ENCODE peak calls at places on chromosomes 3 and 15, in six cellular contexts. One of them, this sample, is unnamed. For H3K36me3 and H3K27me3, the result is how much of the 10 kb centered on the place peaks cover.

GRCh38 chr3:50574280-50574831 is 5.0 kb downstream of the HEMK1 start:
- DNase-seq in mammary epithelial cell: no peak
- DNase-seq in hepatocyte: no peak
- DNase-seq in K562: peak
- DNase-seq in H1: no peak
- DNase-seq in fibroblast of lung: no peak
- DNase-seq in this sample: peak

GRCh38 chr3:192188218-192188835 is 539.0 kb downstream of the FGF12 start:
- DNase-seq in mammary epithelial cell: peak
- DNase-seq in hepatocyte: peak
- DNase-seq in K562: peak
- DNase-seq in H1: peak
- DNase-seq in fibroblast of lung: peak
- DNase-seq in this sample: peak

GRCh38 chr3:154121236-154122095 is at the start of gene ARHGEF26:
- DNase-seq in mammary epithelial cell: peak
- DNase-seq in hepatocyte: peak
- DNase-seq in K562: peak
- DNase-seq in H1: peak
- DNase-seq in fibroblast of lung: peak
- DNase-seq in this sample: peak

GRCh38 chr3:62755285-62755684 is 119.9 kb downstream of the CADPS start:
- DNase-seq in mammary epithelial cell: peak
- DNase-seq in hepatocyte: no peak
- DNase-seq in K562: no peak
- DNase-seq in H1: no peak
- DNase-seq in fibroblast of lung: no peak
- DNase-seq in this sample: no peak

GRCh38 chr15:64665179-64665578 is 110.2 kb downstream of the RBPMS2 start:
- DNase-seq in mammary epithelial cell: no peak
- DNase-seq in hepatocyte: no peak
- DNase-seq in K562: no peak
- DNase-seq in H1: no peak
- DNase-seq in fibroblast of lung: no peak
- DNase-seq in this sample: no peak

GRCh38 chr3:63845215-63845614 is 18.4 kb downstream of the THOC7 start:
- DNase-seq in mammary epithelial cell: no peak
- DNase-seq in hepatocyte: no peak
- DNase-seq in K562: no peak
- DNase-seq in H1: no peak
- DNase-seq in fibroblast of lung: no peak
- DNase-seq in this sample: no peak

GRCh38 chr3:14439501-14440167 is 37.2 kb downstream of the SLC6A6 start:
- DNase-seq in mammary epithelial cell: no peak
- DNase-seq in hepatocyte: no peak
- DNase-seq in K562: peak
- DNase-seq in H1: no peak
- DNase-seq in fibroblast of lung: peak
- DNase-seq in this sample: peak

GRCh38 chr15:25481208-25481862 is 42.5 kb upstream of the UBE3A start:
- DNase-seq in mammary epithelial cell: no peak
- DNase-seq in hepatocyte: no peak
- DNase-seq in K562: no peak
- DNase-seq in H1: peak
- DNase-seq in fibroblast of lung: no peak
- DNase-seq in this sample: peak

GRCh38 chr3:166071-166470 is 30.5 kb upstream of the CHL1 start:
- DNase-seq in mammary epithelial cell: no peak
- DNase-seq in hepatocyte: no peak
- DNase-seq in K562: no peak
- DNase-seq in H1: no peak
- DNase-seq in fibroblast of lung: no peak
- DNase-seq in this sample: no peak

GRCh38 chr15:31336943-31337295 is 10.3 kb downstream of the KLF13 start:
- DNase-seq in mammary epithelial cell: no peak
- DNase-seq in hepatocyte: no peak
- DNase-seq in K562: no peak
- DNase-seq in H1: no peak
- DNase-seq in fibroblast of lung: no peak
- DNase-seq in this sample: no peak

GRCh38 chr15:38961886-38962285 is 397.3 kb upstream of the RASGRP1 start:
- DNase-seq in mammary epithelial cell: no peak
- DNase-seq in hepatocyte: no peak
- DNase-seq in K562: no peak
- DNase-seq in H1: no peak
- DNase-seq in fibroblast of lung: peak
- DNase-seq in this sample: no peak

GRCh38 chr15:34358367-34358766 is 8.6 kb downstream of the LPCAT4 start:
- DNase-seq in mammary epithelial cell: no peak
- DNase-seq in hepatocyte: no peak
- DNase-seq in K562: no peak
- DNase-seq in H1: no peak
- DNase-seq in fibroblast of lung: no peak
- DNase-seq in this sample: no peak

GRCh38 chr3:108493862-108494261 is 16.5 kb downstream of the MYH15 start:
- DNase-seq in mammary epithelial cell: no peak
- DNase-seq in hepatocyte: no peak
- DNase-seq in K562: no peak
- DNase-seq in H1: no peak
- DNase-seq in fibroblast of lung: no peak
- DNase-seq in this sample: no peak

GRCh38 chr15:33116218-33116617 is 78.3 kb downstream of the FMN1 start:
- DNase-seq in mammary epithelial cell: no peak
- DNase-seq in hepatocyte: no peak
- DNase-seq in K562: no peak
- DNase-seq in H1: no peak
- DNase-seq in fibroblast of lung: no peak
- DNase-seq in this sample: no peak

GRCh38 chr3:53845103-53845880 is 927 bp downstream of the CHDH start:
- DNase-seq in mammary epithelial cell: peak
- DNase-seq in hepatocyte: peak
- DNase-seq in K562: peak
- DNase-seq in H1: peak
- DNase-seq in fibroblast of lung: peak
- DNase-seq in this sample: no peak

GRCh38 chr3:16109929-16110328 is 64.6 kb upstream of the GALNT15 start:
- DNase-seq in mammary epithelial cell: no peak
- DNase-seq in hepatocyte: no peak
- DNase-seq in K562: no peak
- DNase-seq in H1: no peak
- DNase-seq in fibroblast of lung: no peak
- DNase-seq in this sample: no peak

GRCh38 chr15:43948691-43949325 is 122.0 kb downstream of the WDR76 start:
- DNase-seq in mammary epithelial cell: no peak
- DNase-seq in hepatocyte: no peak
- DNase-seq in K562: no peak
- DNase-seq in H1: no peak
- DNase-seq in fibroblast of lung: no peak
- DNase-seq in this sample: no peak

GRCh38 chr15:36050899-36051298 is 504.9 kb upstream of the DPH6 start:
- DNase-seq in mammary epithelial cell: no peak
- DNase-seq in hepatocyte: no peak
- DNase-seq in K562: no peak
- DNase-seq in H1: no peak
- DNase-seq in fibroblast of lung: no peak
- DNase-seq in this sample: no peak

GRCh38 chr3:70127192-70127591 is 127.7 kb downstream of the SAMMSON start:
- DNase-seq in mammary epithelial cell: no peak
- DNase-seq in hepatocyte: no peak
- DNase-seq in K562: no peak
- DNase-seq in H1: no peak
- DNase-seq in fibroblast of lung: no peak
- DNase-seq in this sample: no peak

GRCh38 chr3:46442591-46443530 is 21.8 kb downstream of the LTF start:
- DNase-seq in mammary epithelial cell: no peak
- DNase-seq in hepatocyte: peak
- DNase-seq in K562: no peak
- DNase-seq in H1: no peak
- DNase-seq in fibroblast of lung: peak
- DNase-seq in this sample: peak

GRCh38 chr15:83999396-84000120 is 236.0 kb upstream of the GOLGA6L4 start:
- DNase-seq in mammary epithelial cell: peak
- DNase-seq in hepatocyte: no peak
- DNase-seq in K562: no peak
- DNase-seq in H1: no peak
- DNase-seq in fibroblast of lung: no peak
- DNase-seq in this sample: no peak

GRCh38 chr15:65375871-65376552 is 1.8 kb downstream of the IGDCC3 start:
- DNase-seq in mammary epithelial cell: no peak
- DNase-seq in hepatocyte: no peak
- DNase-seq in K562: no peak
- DNase-seq in H1: no peak
- DNase-seq in fibroblast of lung: no peak
- DNase-seq in this sample: no peak

GRCh38 chr3:123046262-123046873 is 18.8 kb upstream of the SEMA5B start:
- DNase-seq in mammary epithelial cell: no peak
- DNase-seq in hepatocyte: no peak
- DNase-seq in K562: no peak
- DNase-seq in H1: no peak
- DNase-seq in fibroblast of lung: no peak
- DNase-seq in this sample: no peak

GRCh38 chr3:141164844-141165243 is 66.8 kb upstream of the PXYLP1 start:
- DNase-seq in mammary epithelial cell: no peak
- DNase-seq in hepatocyte: no peak
- DNase-seq in K562: no peak
- DNase-seq in H1: no peak
- DNase-seq in fibroblast of lung: no peak
- DNase-seq in this sample: no peak
- H3K36me3 ChIP-seq in mammary epithelial cell: under half
- H3K36me3 ChIP-seq in hepatocyte: under half
- H3K36me3 ChIP-seq in K562: under half
- H3K36me3 ChIP-seq in H1: under half
- H3K36me3 ChIP-seq in fibroblast of lung: under half
- H3K36me3 ChIP-seq in this sample: under half

GRCh38 chr3:150084128-150084527 is 113.4 kb upstream of the PFN2 start:
- DNase-seq in mammary epithelial cell: no peak
- DNase-seq in hepatocyte: no peak
- DNase-seq in K562: no peak
- DNase-seq in H1: no peak
- DNase-seq in fibroblast of lung: no peak
- DNase-seq in this sample: no peak
- H3K4me2 ChIP-seq in mammary epithelial cell: peak
- H3K4me2 ChIP-seq in hepatocyte: peak
- H3K4me2 ChIP-seq in K562: no peak
- H3K4me2 ChIP-seq in H1: no peak
- H3K4me2 ChIP-seq in fibroblast of lung: peak
- H3K4me2 ChIP-seq in this sample: no peak

GRCh38 chr3:197306374-197307086 is 8.1 kb upstream of the DLG1 start:
- DNase-seq in mammary epithelial cell: peak
- DNase-seq in hepatocyte: peak
- DNase-seq in K562: no peak
- DNase-seq in H1: no peak
- DNase-seq in fibroblast of lung: peak
- DNase-seq in this sample: peak

GRCh38 chr3:197311591-197311990 is 13.2 kb upstream of the DLG1 start:
- DNase-seq in mammary epithelial cell: no peak
- DNase-seq in hepatocyte: no peak
- DNase-seq in K562: no peak
- DNase-seq in H1: no peak
- DNase-seq in fibroblast of lung: no peak
- DNase-seq in this sample: no peak

GRCh38 chr3:197308591-197308990 is 10.2 kb upstream of the DLG1 start:
- DNase-seq in mammary epithelial cell: peak
- DNase-seq in hepatocyte: no peak
- DNase-seq in K562: no peak
- DNase-seq in H1: no peak
- DNase-seq in fibroblast of lung: peak
- DNase-seq in this sample: no peak

GRCh38 chr3:197312431-197312830 is 14.0 kb upstream of the DLG1 start:
- DNase-seq in mammary epithelial cell: no peak
- DNase-seq in hepatocyte: no peak
- DNase-seq in K562: no peak
- DNase-seq in H1: no peak
- DNase-seq in fibroblast of lung: no peak
- DNase-seq in this sample: no peak

GRCh38 chr3:197309528-197310361 is 11.3 kb upstream of the DLG1 start:
- DNase-seq in mammary epithelial cell: peak
- DNase-seq in hepatocyte: peak
- DNase-seq in K562: no peak
- DNase-seq in H1: no peak
- DNase-seq in fibroblast of lung: peak
- DNase-seq in this sample: peak
- H3K27me3 ChIP-seq in mammary epithelial cell: under half
- H3K27me3 ChIP-seq in hepatocyte: under half
- H3K27me3 ChIP-seq in K562: under half
- H3K27me3 ChIP-seq in H1: under half
- H3K27me3 ChIP-seq in fibroblast of lung: under half
- H3K27me3 ChIP-seq in this sample: under half

GRCh38 chr15:51366911-51367310 is 25.5 kb downstream of the GLDN start:
- DNase-seq in mammary epithelial cell: peak
- DNase-seq in hepatocyte: peak
- DNase-seq in K562: no peak
- DNase-seq in H1: no peak
- DNase-seq in fibroblast of lung: peak
- DNase-seq in this sample: peak
- H3K36me3 ChIP-seq in mammary epithelial cell: under half
- H3K36me3 ChIP-seq in hepatocyte: under half
- H3K36me3 ChIP-seq in K562: under half
- H3K36me3 ChIP-seq in H1: under half
- H3K36me3 ChIP-seq in fibroblast of lung: under half
- H3K36me3 ChIP-seq in this sample: under half

DNA sequence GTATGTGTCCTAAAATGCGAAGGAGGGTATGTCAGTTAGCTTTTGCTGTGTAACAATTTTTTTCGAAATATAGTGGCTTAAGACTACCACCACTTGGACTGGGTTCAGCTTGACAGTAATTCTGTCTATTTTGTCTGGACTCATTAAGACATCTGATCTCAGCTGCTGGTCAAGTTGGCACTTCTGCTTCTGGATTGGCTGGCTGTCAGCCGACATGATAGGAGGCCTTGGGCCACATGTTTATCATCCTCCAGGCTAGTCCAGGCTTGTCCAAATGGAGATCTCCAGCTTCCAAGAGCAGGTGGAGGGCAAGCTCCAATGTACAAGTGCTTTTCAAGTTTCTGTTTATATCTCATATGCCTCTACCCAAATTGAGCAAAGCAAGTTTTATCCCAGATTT is 95.9 kb downstream of the GALK2 start:
- DNase-seq in mammary epithelial cell: no peak
- DNase-seq in hepatocyte: no peak
- DNase-seq in K562: no peak
- DNase-seq in H1: no peak
- DNase-seq in fibroblast of lung: peak
- DNase-seq in this sample: no peak
- H3K4me2 ChIP-seq in mammary epithelial cell: no peak
- H3K4me2 ChIP-seq in hepatocyte: no peak
- H3K4me2 ChIP-seq in K562: no peak
- H3K4me2 ChIP-seq in H1: no peak
- H3K4me2 ChIP-seq in fibroblast of lung: no peak
- H3K4me2 ChIP-seq in this sample: no peak

DNA sequence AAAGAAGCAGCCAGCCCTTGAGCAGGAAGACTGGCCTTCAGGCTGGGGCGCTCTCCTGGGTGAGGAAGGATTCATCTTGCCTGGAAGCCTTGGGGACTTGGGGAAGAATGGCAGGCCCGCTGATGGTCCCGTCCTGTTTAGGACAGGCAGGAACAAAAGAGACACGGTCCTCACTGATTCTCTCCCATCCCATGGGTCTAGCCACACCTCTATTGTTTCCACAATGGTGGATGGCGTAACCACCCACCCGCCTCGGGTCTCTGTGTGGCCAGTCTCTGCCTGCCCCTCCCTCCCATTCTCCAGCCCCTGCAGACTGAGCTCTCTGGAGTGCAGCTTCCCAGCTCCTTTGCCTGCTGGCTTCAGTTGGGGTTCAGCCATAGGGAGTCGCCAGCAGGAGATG is 284.3 kb downstream of the UACA start:
- DNase-seq in mammary epithelial cell: no peak
- DNase-seq in hepatocyte: no peak
- DNase-seq in K562: no peak
- DNase-seq in H1: no peak
- DNase-seq in fibroblast of lung: no peak
- DNase-seq in this sample: no peak
- H3K27me3 ChIP-seq in mammary epithelial cell: under half
- H3K27me3 ChIP-seq in hepatocyte: under half
- H3K27me3 ChIP-seq in K562: half or more
- H3K27me3 ChIP-seq in H1: under half
- H3K27me3 ChIP-seq in fibroblast of lung: under half
- H3K27me3 ChIP-seq in this sample: under half

This sample was measured in PC-9.